ENCODE peak calls at places on chromosome 13, in five cellular contexts. M is stimulated activated CD8-positive, alpha-beta memory T cell treated with anti-CD3 and anti-CD28 coated beads, Interleukin-4, amount 100 ng/mL, for 48 hours; W is neuronal stem cell; A is amygdala; K is H9. Y is an unnamed sample.

GRCh38 chr13:73201601-73202000 is 142.8 kb downstream of the KLF5 start:
- DNase-seq in M (no peak), W (no peak), A (no peak), K (no peak), Y (no peak)

GRCh38 chr13:30466841-30467252 is 1.1 kb upstream of the HMGB1 start:
- DNase-seq in M (no peak), W (no peak), A (no peak), K (no peak), Y (no peak)

GRCh38 chr13:41587490-41587889 is 130.1 kb downstream of the RGCC start:
- DNase-seq in M (peak), W (no peak), A (no peak), K (peak), Y (peak)

GRCh38 chr13:74288361-74288911 is 154.2 kb upstream of the KLF12 start:
- DNase-seq in M (peak), W (peak), A (no peak), K (peak), Y (peak)

GRCh38 chr13:50319603-50320296 is 304.5 kb downstream of the KCNRG start:
- DNase-seq in M (no peak), W (no peak), A (no peak), K (no peak), Y (no peak)

GRCh38 chr13:32031025-32031814 is at the start of gene FRY:
- DNase-seq in M (peak), W (peak), A (no peak), K (peak), Y (peak)

GRCh38 chr13:96771501-96772367 is 222.5 kb downstream of the OXGR1 start:
- DNase-seq in M (no peak), W (no peak), A (no peak), K (no peak), Y (no peak)

GRCh38 chr13:26022538-26023292 is 29.1 kb downstream of the SHISA2 start:
- DNase-seq in M (no peak), W (no peak), A (no peak), K (no peak), Y (no peak)

GRCh38 chr13:114118763-114119123 is 13.7 kb downstream of the RASA3 start:
- DNase-seq in M (no peak), W (no peak), A (no peak), K (no peak), Y (no peak)

GRCh38 chr13:20090349-20090748 is 70.5 kb downstream of the GJA3 start:
- DNase-seq in M (no peak), W (no peak), A (no peak), K (no peak), Y (no peak)

GRCh38 chr13:61728468-61728867 is 312.8 kb upstream of the PCDH20 start:
- DNase-seq in M (no peak), W (no peak), A (no peak), K (no peak), Y (no peak)

Y was measured in CD4-positive, alpha-beta T cell.